ENCODE peak calls at places on chromosomes 6 and 20, in six cellular contexts. O is fibroblast of lung, I is GM13976, R is Panc1, S is lower lobe of right lung, C is choroid plexus epithelial cell. Q is an unnamed sample.

GRCh38 chr6:130365166-130366010 is 429 bp upstream of the TMEM200A start:
- DNase-seq in S (peak), O (peak), R (no peak), C (peak), I (peak), Q (no peak)

GRCh38 chr6:35719407-35719829 is 17.4 kb upstream of the ARMC12 start:
- DNase-seq in O (no peak), I (peak), S (no peak), C (no peak), R (no peak), Q (no peak)

GRCh38 chr6:149060300-149060984 is 257.1 kb upstream of the TAB2 start:
- DNase-seq in C (peak), O (peak), S (peak), I (peak), R (no peak), Q (no peak)

GRCh38 chr6:72715119-72715518 is 93.3 kb downstream of the KCNQ5 start:
- DNase-seq in S (no peak), I (no peak), O (no peak), C (no peak), R (no peak), Q (no peak)

GRCh38 chr6:85344996-85345395 is 104.9 kb upstream of the NT5E start:
- DNase-seq in R (no peak), C (no peak), I (no peak), O (no peak), S (no peak), Q (no peak)

GRCh38 chr6:10976571-10976970 is 67.5 kb downstream of the ELOVL2 start:
- DNase-seq in O (no peak), S (no peak), C (no peak), R (no peak), I (no peak), Q (no peak)

GRCh38 chr6:70176853-70177550 is 125.9 kb downstream of the COL9A1 start:
- DNase-seq in S (no peak), I (no peak), R (no peak), O (no peak), C (no peak), Q (no peak)

GRCh38 chr6:150275489-150275888 is 93.3 kb upstream of the IYD start:
- DNase-seq in O (no peak), C (no peak), S (no peak), R (no peak), I (no peak), Q (no peak)

GRCh38 chr6:32854376-32855178 is 585 bp downstream of the PSMB9 start:
- DNase-seq in C (peak), I (peak), R (no peak), O (peak), S (peak), Q (peak)

GRCh38 chr6:124567401-124567800 is 394.8 kb upstream of the RNF217 start:
- DNase-seq in S (no peak), O (no peak), R (no peak), I (no peak), C (no peak), Q (no peak)

GRCh38 chr20:37404461-37404881 is 58.5 kb downstream of the SRC start:
- DNase-seq in S (no peak), R (no peak), I (no peak), O (no peak), C (no peak), Q (no peak)

GRCh38 chr20:2631228-2631627 is 21.2 kb upstream of the NOP56 start:
- DNase-seq in C (peak), I (no peak), S (no peak), O (peak), R (no peak), Q (peak)

GRCh38 chr20:44211177-44212039 is 837 bp upstream of the OSER1 start:
- DNase-seq in O (peak), R (no peak), I (no peak), C (peak), S (no peak), Q (peak)

GRCh38 chr6:130962951-130963350 is 100.1 kb downstream of the EPB41L2 start:
- DNase-seq in O (no peak), I (no peak), C (no peak), S (no peak), R (no peak), Q (no peak)

GRCh38 chr6:37515712-37516075 is 16.0 kb upstream of the CCDC167 start:
- DNase-seq in I (no peak), O (no peak), R (no peak), C (no peak), S (no peak), Q (no peak)
- TF ChIP-seq CTCF in I (no peak), O (no peak), R (no peak), C (no peak), S (no peak), Q (no peak)

DNA sequence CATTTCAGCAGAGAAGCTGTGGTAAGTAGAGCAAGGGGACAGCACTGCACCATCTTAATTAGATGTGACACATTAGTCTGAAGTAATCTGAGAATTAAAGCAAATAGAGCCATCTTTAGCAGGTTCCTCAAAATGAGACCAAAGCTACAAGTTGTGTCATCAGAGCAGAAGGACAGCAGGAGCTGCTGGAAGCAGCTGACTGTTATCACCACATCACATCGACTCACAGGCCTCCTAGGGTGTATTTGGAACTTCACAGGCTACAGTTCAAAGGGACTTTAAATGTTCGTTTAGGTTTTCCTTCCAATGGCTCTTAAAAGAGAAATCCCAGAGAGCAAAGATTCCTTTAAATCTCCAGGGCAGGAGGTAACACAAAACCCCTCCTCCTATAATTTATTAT is 69.5 kb downstream of the LCA5 start:
- DNase-seq in S (no peak), R (no peak), I (no peak), O (peak), C (peak), Q (no peak)
- TF ChIP-seq CTCF in S (no peak), R (no peak), I (no peak), O (no peak), C (no peak), Q (no peak)

GRCh38 chr6:2247664-2248063 is 2.3 kb upstream of the GMDS start:
- DNase-seq in I (no peak), O (no peak), R (no peak), S (no peak), C (no peak), Q (no peak)
- TF ChIP-seq CTCF in I (no peak), O (no peak), R (no peak), S (no peak), C (no peak), Q (no peak)

DNA sequence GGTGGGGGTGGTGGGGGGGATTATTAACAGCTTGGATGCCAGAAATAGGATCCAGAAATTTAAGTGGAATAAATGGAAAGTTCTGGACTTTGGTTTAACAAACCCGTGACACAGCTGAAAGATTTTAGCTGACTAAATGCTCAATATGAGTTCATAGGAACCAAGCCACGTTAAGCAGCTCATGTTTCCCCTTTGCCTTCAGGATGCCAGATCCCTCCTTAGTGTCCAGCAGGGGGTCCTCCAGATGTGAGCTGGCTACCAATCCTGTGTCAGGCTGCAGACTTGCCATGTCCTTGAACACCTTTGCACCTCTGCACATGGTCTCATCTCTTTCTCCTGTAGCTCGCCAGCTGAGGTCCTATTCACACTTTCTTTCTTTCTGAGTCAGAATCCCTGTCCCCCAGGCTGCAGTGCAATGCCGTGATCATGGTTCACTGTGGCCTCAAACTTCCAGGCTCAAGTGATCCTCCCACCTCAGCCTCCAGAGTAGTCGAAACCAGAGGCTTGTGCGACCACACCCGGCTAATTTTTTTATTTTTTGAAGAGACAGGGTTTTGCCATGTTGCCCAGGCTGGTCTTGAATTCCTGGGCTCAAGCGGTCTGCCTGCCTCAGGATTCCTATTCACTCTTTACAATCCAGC is 133.3 kb upstream of the ARMC2 start:
- DNase-seq in R (no peak), C (peak), S (no peak), I (no peak), O (peak), Q (no peak)
- TF ChIP-seq CTCF in R (no peak), C (peak), S (no peak), I (no peak), O (peak), Q (no peak)

DNA sequence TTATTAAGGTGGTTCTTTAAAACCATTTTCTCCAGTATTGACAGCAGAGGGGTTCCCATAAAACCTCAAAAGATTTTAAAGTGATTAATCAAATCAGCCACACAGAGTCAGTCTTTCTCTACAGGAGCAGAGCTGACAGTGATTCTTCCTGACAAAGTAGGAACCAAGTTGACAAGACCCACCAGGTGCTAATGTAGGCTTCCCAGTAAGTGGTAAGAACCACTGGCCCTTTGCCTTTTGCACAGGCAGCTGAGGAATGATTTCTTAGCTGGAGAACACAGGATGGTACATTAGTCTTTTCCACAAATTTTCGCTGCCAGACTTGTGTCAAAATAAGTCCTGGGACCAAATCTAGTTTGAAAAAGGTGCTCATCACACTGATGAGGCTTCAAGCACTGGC is 95.8 kb downstream of the ARMC2 start:
- DNase-seq in S (no peak), I (no peak), O (no peak), R (no peak), C (no peak), Q (no peak)
- TF ChIP-seq CTCF in S (no peak), I (no peak), O (no peak), R (peak), C (no peak), Q (no peak)

GRCh38 chr6:23413327-23414203 is 712.5 kb upstream of the NRSN1 start:
- DNase-seq in R (no peak), I (no peak), S (no peak), C (peak), O (peak), Q (no peak)

GRCh38 chr6:23415819-23416427 is 710.1 kb upstream of the NRSN1 start:
- DNase-seq in O (no peak), C (no peak), R (no peak), I (no peak), S (no peak), Q (no peak)

GRCh38 chr6:23412770-23413169 is 713.2 kb upstream of the NRSN1 start:
- DNase-seq in R (no peak), S (no peak), C (no peak), I (no peak), O (no peak), Q (no peak)

GRCh38 chr6:23414922-23415321 is 711.1 kb upstream of the NRSN1 start:
- DNase-seq in O (no peak), I (no peak), S (no peak), R (no peak), C (no peak), Q (no peak)

DNA sequence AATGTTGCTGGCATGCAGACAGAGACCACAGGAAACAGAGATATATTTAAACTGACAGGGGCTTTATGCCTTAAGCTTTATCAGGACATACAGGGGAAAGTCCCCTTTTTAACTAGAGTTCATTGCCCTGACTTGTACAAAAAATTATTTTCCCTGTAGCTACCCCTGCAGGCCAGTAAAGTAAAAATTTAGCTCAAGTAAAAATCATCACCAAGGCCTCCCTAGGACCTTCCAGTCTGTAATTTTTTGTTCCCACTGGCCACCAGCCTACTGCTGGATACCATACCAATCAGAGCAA is 711.9 kb upstream of the NRSN1 start:
- DNase-seq in R (no peak), O (peak), S (no peak), I (peak), C (peak), Q (peak)
- TF ChIP-seq CTCF in R (peak), O (peak), S (no peak), I (no peak), C (peak), Q (peak)

GRCh38 chr6:136535880-136536620 is 14.2 kb downstream of the MAP7 start:
- DNase-seq in I (no peak), C (no peak), R (no peak), O (no peak), S (no peak), Q (no peak)

GRCh38 chr6:136541395-136541794 is 8.8 kb downstream of the MAP7 start:
- DNase-seq in I (no peak), C (no peak), S (no peak), O (no peak), R (no peak), Q (no peak)

GRCh38 chr6:136535017-136535416 is 15.2 kb downstream of the MAP7 start:
- DNase-seq in I (no peak), C (no peak), S (no peak), R (no peak), O (no peak), Q (no peak)

GRCh38 chr6:136539967-136540366 is 10.3 kb downstream of the MAP7 start:
- DNase-seq in O (no peak), I (no peak), R (no peak), S (no peak), C (peak), Q (no peak)

DNA sequence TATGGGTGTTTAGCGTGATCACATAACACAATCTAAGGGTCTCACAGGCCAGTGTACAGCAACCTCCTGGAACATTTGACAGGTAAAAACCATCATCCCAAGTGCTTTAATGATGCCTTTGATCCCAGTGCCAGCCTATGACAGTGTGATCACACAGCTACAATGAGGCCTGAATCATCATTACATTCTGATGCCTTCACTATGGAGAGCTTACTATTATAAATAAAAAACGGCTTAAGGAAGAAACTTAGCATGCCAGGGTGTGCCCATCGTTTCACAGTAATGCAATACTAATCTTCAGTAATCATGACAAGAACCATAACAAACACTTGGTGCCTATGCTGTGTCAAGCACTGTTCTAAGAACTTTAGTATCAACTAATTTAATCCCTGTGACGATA is 11.4 kb downstream of the MAP7 start:
- DNase-seq in C (no peak), S (no peak), O (no peak), I (no peak), R (no peak), Q (no peak)
- TF ChIP-seq CTCF in C (no peak), S (no peak), O (no peak), I (no peak), R (no peak), Q (no peak)

DNA sequence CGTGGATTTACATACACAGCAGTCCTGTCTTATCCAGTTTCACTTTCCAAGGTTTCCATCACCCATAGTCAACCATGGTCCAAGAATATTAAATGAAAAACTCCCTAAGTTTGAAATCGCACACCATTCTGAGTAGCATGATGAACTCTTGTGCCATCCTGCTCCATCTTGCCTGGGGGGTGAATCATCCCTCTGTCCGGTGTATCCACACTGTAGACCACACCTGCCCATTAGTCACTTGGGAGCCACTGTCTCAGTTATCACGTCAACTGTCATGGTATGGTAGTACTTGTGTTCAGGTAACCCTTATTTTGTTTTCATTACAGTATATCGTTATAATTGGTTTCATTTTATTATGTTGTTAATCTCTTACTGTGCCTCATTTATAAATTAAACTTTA is 38.5 kb downstream of the PTGIS start:
- DNase-seq in I (no peak), C (no peak), R (no peak), S (no peak), O (no peak), Q (peak)
- TF ChIP-seq CTCF in I (no peak), C (no peak), R (no peak), S (no peak), O (no peak), Q (no peak)

Q was measured in MCF 10A.